ENCODE peak calls at places on chromosome 1, in ten cellular contexts. J is fibroblast of lung, X is thoracic aorta, I is kidney epithelial cell, Z is mammary epithelial cell, U is PC-3, M is AG10803, L is cardiac fibroblast, D is HepG2, W is retinal pigment epithelial cell. Q is an unnamed sample.

GRCh38 chr1:11465307-11465706 is 13.6 kb upstream of the DISP3 start:
- DNase-seq in W (no peak), X (no peak), J (no peak), D (no peak), Z (no peak), I (no peak), U (no peak), L (no peak), M (no peak), Q (no peak)

GRCh38 chr1:116036255-116036654 is 59.9 kb downstream of the SLC22A15 start:
- DNase-seq in J (no peak), I (no peak), Z (no peak), D (no peak), L (no peak), U (no peak), M (no peak), X (no peak), W (no peak), Q (no peak)

GRCh38 chr1:92481598-92482403 is 4.9 kb downstream of the GFI1 start:
- DNase-seq in U (no peak), L (peak; percentile 25), I (no peak), Z (peak; percentile 6), X (no peak), D (no peak), W (no peak), J (peak; percentile 36), M (no peak), Q (no peak)

GRCh38 chr1:33256335-33256700 is at the start of gene ZNF362:
- DNase-seq in Z (peak; percentile 47), D (no peak), I (no peak), J (peak; percentile 62), U (peak; percentile 59), M (peak; percentile 68), W (peak; percentile 11), X (no peak), L (peak; percentile 61), Q (no peak)

GRCh38 chr1:207032528-207033017 is at the start of gene C1orf116:
- DNase-seq in L (no peak), I (no peak), M (no peak), U (peak; percentile 99), Z (peak; percentile 99), X (no peak), D (peak; percentile 60), J (no peak), W (no peak), Q (no peak)

GRCh38 chr1:89602871-89603404 is 30.0 kb upstream of the LRRC8C start:
- DNase-seq in W (no peak), Z (no peak), U (no peak), D (no peak), X (no peak), M (no peak), I (no peak), L (no peak), J (no peak), Q (no peak)

GRCh38 chr1:63214553-63214952 is 107.8 kb upstream of the FOXD3 start:
- DNase-seq in I (no peak), M (no peak), U (no peak), L (no peak), D (no peak), W (no peak), J (no peak), X (no peak), Z (no peak), Q (no peak)

GRCh38 chr1:156853761-156854160 is 5.2 kb downstream of the INSRR start:
- DNase-seq in D (no peak), J (no peak), L (no peak), I (no peak), X (no peak), W (no peak), Z (no peak), U (no peak), M (no peak), Q (no peak)

GRCh38 chr1:180962178-180962577 is 49.5 kb downstream of the KIAA1614 start:
- DNase-seq in Z (no peak), U (no peak), I (no peak), D (no peak), M (no peak), L (no peak), W (no peak), X (no peak), J (no peak), Q (no peak)

GRCh38 chr1:93411000-93411399 is 36.9 kb upstream of the FNBP1L start:
- DNase-seq in W (no peak), L (no peak), J (no peak), I (no peak), Z (no peak), U (no peak), D (no peak), M (no peak), X (no peak), Q (no peak)

DNA sequence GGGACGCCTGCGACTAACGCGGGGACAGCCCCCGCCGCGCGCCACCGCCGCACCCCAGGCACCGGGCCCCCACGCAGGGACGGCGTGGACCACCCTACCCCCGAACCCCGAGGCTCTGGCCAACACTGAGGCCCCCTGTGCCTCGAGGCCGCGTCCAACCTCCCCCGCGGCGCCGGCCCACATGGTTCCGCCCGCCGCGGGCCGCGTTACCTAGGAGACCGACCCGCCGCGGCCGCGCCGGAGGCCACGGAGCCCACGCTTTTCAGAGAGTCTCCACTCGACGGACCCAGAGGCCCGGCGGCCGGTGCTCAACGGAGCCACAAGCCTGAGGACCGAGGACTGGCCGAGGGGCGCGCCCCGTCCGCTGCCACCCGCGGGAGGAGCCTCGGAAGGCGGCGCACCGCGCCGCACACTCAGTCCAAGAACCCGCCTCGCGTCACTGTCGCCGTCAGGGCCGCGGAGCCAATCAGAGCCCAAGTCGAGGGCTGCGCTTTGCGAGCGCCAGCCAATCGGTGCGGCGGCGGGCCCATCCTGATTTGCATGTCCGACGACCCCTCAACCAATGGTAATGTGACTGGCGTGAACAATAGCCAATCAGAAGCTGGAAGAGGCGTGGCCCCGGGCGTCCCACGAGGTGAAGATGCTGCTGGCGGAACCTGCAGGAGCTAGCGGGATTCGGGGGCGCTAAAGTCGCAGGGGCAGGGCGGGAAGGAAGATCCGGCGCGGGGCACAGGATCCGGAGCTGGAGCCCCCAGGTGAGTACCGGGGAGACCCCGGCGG is at the start of gene NPHP4:
- DNase-seq in X (peak; percentile 98), J (peak; percentile 100), W (peak; percentile 98), U (peak; percentile 100), D (peak; percentile 98), Z (peak; percentile 100), I (peak; percentile 97), L (peak; percentile 100), M (peak; percentile 100), Q (peak; percentile 98)
- TF ChIP-seq CTCF in X (no peak), J (no peak), W (peak; percentile 3), U (no peak), D (peak; percentile 47), Z (no peak), I (no peak), L (no peak), M (no peak), Q (no peak)

DNA sequence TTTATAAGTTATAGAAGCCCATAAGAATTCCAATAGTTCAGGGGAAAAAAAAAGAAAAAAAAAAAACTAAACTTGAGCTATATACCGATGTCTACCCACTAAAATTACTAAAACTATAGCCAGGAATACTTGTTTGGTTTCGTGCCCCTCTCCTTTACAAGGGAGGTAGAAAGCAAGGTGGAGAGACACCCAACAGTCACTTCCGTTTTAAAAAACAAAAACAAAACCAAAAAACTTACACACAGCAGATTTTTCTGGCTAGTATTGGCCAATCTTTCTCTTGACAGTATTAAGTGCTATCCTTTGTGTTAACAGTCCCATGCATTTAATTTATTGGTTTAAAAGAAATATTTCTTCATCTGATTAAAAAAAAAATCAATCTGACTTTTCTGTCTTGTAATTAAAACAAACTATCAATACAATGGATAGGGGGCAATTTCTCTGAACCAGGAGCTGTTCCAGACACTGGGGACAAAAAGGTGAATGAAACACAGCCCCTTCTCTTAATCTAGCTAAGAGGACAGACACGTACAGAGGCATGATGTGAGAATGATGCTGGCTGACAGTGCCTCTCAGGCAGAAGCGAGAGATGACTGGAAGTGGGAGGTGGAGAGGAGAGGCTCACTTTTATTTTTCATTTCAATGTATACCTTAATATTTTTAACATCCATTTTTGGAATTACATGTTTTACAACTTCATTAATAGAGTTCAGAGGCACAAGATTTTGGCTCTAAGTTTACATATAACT is 214.8 kb downstream of the RERE start:
- DNase-seq in D (no peak), X (no peak), I (no peak), U (no peak), Z (no peak), W (no peak), M (no peak), J (no peak), L (no peak), Q (no peak)
- H3K4me3 ChIP-seq in D (no peak overlapping the region), X (no peak overlapping the region), I (no peak overlapping the region), U (no peak overlapping the region), Z (no peak overlapping the region), W (no peak overlapping the region), M (no peak overlapping the region), J (no peak overlapping the region), L (no peak overlapping the region), Q (no peak overlapping the region)

GRCh38 chr1:205284420-205285144 is 37.0 kb downstream of the NUAK2 start:
- DNase-seq in I (peak; percentile 97), W (no peak), U (peak; percentile 99), M (peak; percentile 99), X (peak; percentile 47), L (peak; percentile 99), J (peak; percentile 92), D (peak; percentile 97), Z (peak; percentile 100), Q (peak; percentile 91)
- TF ChIP-seq CTCF in I (no peak), W (peak; percentile 9), U (no peak), M (peak; percentile 39), X (no peak), L (peak; percentile 9), J (no peak), D (peak; percentile 61), Z (peak; percentile 25), Q (peak; percentile 20)

GRCh38 chr1:46204406-46204742 is 1.2 kb downstream of the LURAP1 start:
- DNase-seq in M (no peak), X (no peak), L (no peak), I (no peak), Z (no peak), D (no peak), U (no peak), J (no peak), W (no peak), Q (no peak)
- H3K4me3 ChIP-seq in M (peak overlapping the region; percentile 80), X (peak overlapping the region; percentile 98), L (no peak overlapping the region), I (peak overlapping the region; percentile 77), Z (peak overlapping the region; percentile 92), D (no peak overlapping the region), U (no peak overlapping the region), J (peak overlapping the region; percentile 97), W (peak overlapping the region; percentile 89), Q (peak overlapping the region; percentile 94)

GRCh38 chr1:119805247-119805646 is 6.0 kb downstream of the REG4 start:
- DNase-seq in D (no peak), X (no peak), U (no peak), Z (no peak), W (no peak), I (no peak), J (no peak), L (no peak), M (no peak), Q (no peak)
- TF ChIP-seq CTCF in D (no peak), X (no peak), U (no peak), Z (no peak), W (no peak), I (no peak), J (no peak), L (no peak), M (no peak), Q (no peak)